ENCODE peak calls at places on chromosome 7, in seven cellular contexts. H is A549, V is heart left ventricle, P is spleen, A is IMR-90, S is HCT116, R is tibial nerve. T is an unnamed sample.

GRCh38 chr7:107951896-107952295 is 51.1 kb downstream of the LAMB1 start:
- DNase-seq in S (no peak), A (no peak), R (no peak), H (no peak), P (no peak), V (no peak), T (no peak)

GRCh38 chr7:20033621-20034200 is 183.5 kb downstream of the MACC1 start:
- DNase-seq in P (no peak), V (no peak), R (no peak), S (no peak), H (no peak), A (peak), T (no peak)

GRCh38 chr7:874036-874749 is 2.2 kb upstream of the GET4 start:
- DNase-seq in A (no peak), R (no peak), H (no peak), V (peak), S (no peak), P (no peak), T (no peak)

GRCh38 chr7:117666019-117666418 is 186.2 kb downstream of the CFTR start:
- DNase-seq in P (no peak), A (peak), H (peak), V (no peak), R (no peak), S (peak), T (no peak)

GRCh38 chr7:131235489-131236317 is 92.0 kb upstream of the MKLN1 start:
- DNase-seq in S (peak), H (peak), A (peak), P (no peak), R (no peak), V (no peak), T (no peak)

GRCh38 chr7:20862554-20862953 is 75.9 kb upstream of the SP8 start:
- DNase-seq in H (no peak), A (no peak), V (no peak), R (no peak), S (no peak), P (no peak), T (no peak)

GRCh38 chr7:14931511-14932215 is 29.1 kb upstream of the DGKB start:
- DNase-seq in H (no peak), A (no peak), R (no peak), S (no peak), V (no peak), P (no peak), T (no peak)

GRCh38 chr7:101373812-101374612 is 11.3 kb downstream of the COL26A1 start:
- DNase-seq in P (no peak), H (no peak), V (no peak), A (no peak), S (no peak), R (no peak), T (no peak)

GRCh38 chr7:96328016-96328415 is 6.1 kb upstream of the SLC25A13 start:
- DNase-seq in P (no peak), S (no peak), A (no peak), R (no peak), V (no peak), H (no peak), T (no peak)

GRCh38 chr7:52764502-52765169 is 270.8 kb upstream of the POM121L12 start:
- DNase-seq in A (no peak), R (no peak), V (no peak), H (no peak), S (no peak), P (no peak), T (no peak)

GRCh38 chr7:24441331-24442059 is 131.8 kb upstream of the PALS2 start:
- DNase-seq in H (no peak), S (no peak), P (no peak), V (no peak), A (no peak), R (no peak), T (no peak)

GRCh38 chr7:140923358-140924006 is 1.2 kb downstream of the BRAF start:
- DNase-seq in P (no peak), S (no peak), A (no peak), V (no peak), H (no peak), R (no peak), T (no peak)

GRCh38 chr7:94472608-94473007 is 37.0 kb upstream of the CASD1 start:
- DNase-seq in V (no peak), S (no peak), R (no peak), H (no peak), P (no peak), A (no peak), T (no peak)
- TF ChIP-seq CTCF in V (no peak), S (no peak), R (no peak), H (no peak), P (no peak), A (no peak), T (no peak)

GRCh38 chr7:2558620-2559282 is at the start of gene IQCE:
- DNase-seq in P (peak), H (peak), A (peak), S (peak), V (peak), R (peak), T (peak)
- TF ChIP-seq POLR2A in P (no peak), H (peak), A (no peak), S (no peak), V (peak), R (peak), T (no peak)

GRCh38 chr7:2635148-2635668 is 3.4 kb downstream of the TTYH3 start:
- DNase-seq in H (no peak), S (no peak), V (peak), A (no peak), P (peak), R (no peak), T (no peak)
- H3K4me3 ChIP-seq in H (no peak), S (no peak), V (peak), A (no peak), P (no peak), R (no peak), T (no peak)

GRCh38 chr7:39703143-39703542 is 79.8 kb downstream of the RALA start:
- DNase-seq in S (no peak), A (peak), P (no peak), V (no peak), H (peak), R (no peak), T (no peak)
- TF ChIP-seq CTCF in S (peak), A (peak), P (no peak), V (no peak), H (no peak), R (no peak), T (no peak)

GRCh38 chr7:29987083-29987482 is 2.5 kb downstream of the SCRN1 start:
- DNase-seq in R (no peak), A (peak), V (no peak), P (no peak), S (no peak), H (peak), T (no peak)

GRCh38 chr7:29987821-29988317 is 1.7 kb downstream of the SCRN1 start:
- DNase-seq in R (no peak), S (peak), A (peak), H (peak), P (peak), V (no peak), T (no peak)

GRCh38 chr7:29990931-29991330 is 1.3 kb upstream of the SCRN1 start:
- DNase-seq in R (no peak), S (no peak), V (no peak), P (no peak), A (no peak), H (no peak), T (no peak)

GRCh38 chr7:29989257-29989995 is at the start of gene SCRN1:
- DNase-seq in V (peak), H (peak), P (peak), A (peak), S (no peak), R (peak), T (no peak)

DNA sequence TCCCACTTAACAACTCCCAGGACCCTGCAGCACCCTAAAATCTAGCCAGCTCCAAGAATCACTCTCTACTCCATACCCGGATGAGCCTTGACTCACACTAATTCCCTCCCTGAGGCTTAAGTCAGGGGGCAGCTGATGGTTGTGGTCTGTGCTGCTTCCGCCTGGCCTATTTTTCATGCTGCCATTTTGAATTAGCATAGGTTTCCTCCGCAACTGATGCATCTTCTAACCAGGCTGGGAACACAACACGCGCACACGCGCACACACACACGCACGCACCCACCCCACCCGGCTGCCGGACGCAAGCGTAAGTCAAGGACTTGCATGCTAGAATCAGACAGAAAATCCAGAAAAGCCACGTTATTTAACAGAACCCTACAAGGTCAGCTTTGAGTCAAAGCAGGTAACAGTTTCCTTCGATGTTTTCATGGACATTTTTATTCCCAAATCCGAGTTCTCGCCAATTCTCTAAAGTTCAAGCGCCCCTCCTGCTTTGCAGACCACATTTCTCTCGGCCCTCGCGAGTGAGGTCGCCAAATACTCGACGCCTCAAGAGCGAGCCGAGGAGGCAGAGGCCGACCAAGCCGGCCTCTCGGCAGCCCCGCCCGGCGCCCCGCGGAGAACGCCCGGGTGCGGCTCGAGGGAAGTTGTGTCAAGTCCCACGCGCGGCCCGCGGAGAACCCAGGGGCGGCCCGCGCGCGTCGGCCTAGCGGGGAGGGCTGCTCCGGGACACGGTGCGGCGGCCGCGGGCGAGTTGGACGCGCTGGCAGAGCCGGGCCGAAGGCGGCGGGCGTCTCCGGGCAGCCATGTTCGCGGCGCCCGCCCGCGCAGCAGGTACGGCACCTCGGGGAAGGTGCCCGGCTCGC is 977 bp downstream of the SCRN1 start:
- DNase-seq in V (peak), H (peak), A (peak), P (peak), S (peak), R (peak), T (no peak)
- TF ChIP-seq POLR2A in V (no peak), H (no peak), A (no peak), P (no peak), S (no peak), R (no peak), T (no peak)

GRCh38 chr7:4694653-4695335 is 12.7 kb downstream of the FOXK1 start:
- DNase-seq in A (peak), S (no peak), R (no peak), P (no peak), V (no peak), H (no peak), T (peak)
- H3K4me3 ChIP-seq in A (no peak), S (no peak), R (no peak), P (no peak), V (no peak), H (no peak), T (no peak)

DNA sequence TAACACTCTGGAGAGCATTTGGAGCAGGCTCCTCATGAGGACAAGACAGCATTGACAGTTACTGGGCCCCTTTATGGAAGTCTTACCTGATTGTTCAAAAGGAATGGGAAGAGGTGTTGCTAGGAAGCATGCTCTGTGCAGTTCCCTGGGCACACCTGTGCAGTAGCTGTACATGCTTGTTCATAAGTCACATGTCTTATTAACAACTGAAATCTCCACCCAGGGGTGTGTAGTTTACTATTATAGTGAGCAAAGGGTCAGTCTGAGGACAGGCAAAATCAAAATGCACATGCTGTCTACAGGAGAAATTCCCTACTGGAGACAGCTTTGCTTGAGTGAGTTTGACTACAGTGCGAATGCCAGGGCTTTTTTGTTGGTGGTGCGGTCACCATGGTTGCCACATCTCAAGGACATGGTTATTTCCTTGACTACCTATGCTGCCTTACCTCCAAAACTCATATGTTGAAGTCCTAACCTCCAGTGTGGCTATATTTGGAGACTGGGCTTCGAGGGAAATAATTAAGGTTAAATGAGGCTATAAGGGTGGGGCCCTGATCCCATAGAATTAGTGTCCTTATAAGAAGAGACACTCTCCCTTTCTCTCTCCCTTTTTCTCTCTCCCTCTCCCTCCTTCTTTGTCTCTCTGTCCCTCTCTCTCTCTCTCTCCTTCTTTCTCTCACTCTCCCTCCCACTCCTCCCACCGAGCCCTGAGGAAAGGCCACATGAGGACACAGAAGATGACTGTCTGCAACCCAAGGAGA is 48.3 kb upstream of the RNF32 start:
- DNase-seq in S (no peak), P (no peak), H (no peak), R (no peak), A (no peak), V (no peak), T (no peak)
- TF ChIP-seq CTCF in S (no peak), P (no peak), H (no peak), R (no peak), A (no peak), V (no peak), T (no peak)

GRCh38 chr7:26291699-26292538 is at the start of gene SNX10:
- DNase-seq in R (no peak), S (peak), V (peak), A (no peak), P (peak), H (peak), T (peak)
- TF ChIP-seq POLR2A in R (no peak), S (peak), V (no peak), A (no peak), P (no peak), H (peak), T (no peak)

GRCh38 chr7:87155788-87156187 is 3.5 kb downstream of the DMTF1 start:
- DNase-seq in S (no peak), R (no peak), A (peak), P (no peak), V (no peak), H (no peak), T (no peak)
- H3K4me3 ChIP-seq in S (no peak), R (no peak), A (peak), P (peak), V (peak), H (no peak), T (no peak)

GRCh38 chr7:149872419-149873073 is 1.2 kb upstream of the ATP6V0E2 start:
- DNase-seq in R (peak), P (no peak), A (peak), S (no peak), H (peak), V (peak), T (peak)
- TF ChIP-seq CTCF in R (no peak), P (no peak), A (peak), S (no peak), H (no peak), V (peak), T (no peak)